ENCODE peak calls at places on chromosome 22, in five cellular contexts. Z is dermis microvascular lymphatic vessel endothelial cell, D is M059J, Y is AG10803, V is B cell. B is an unnamed sample.

GRCh38 chr22:39738746-39739145 is 154.8 kb downstream of the ENTHD1 start:
- DNase-seq in Z (no peak), D (no peak), Y (peak), V (no peak), B (no peak)

GRCh38 chr22:18044548-18045271 is 20.3 kb upstream of the MICAL3 start:
- DNase-seq in Z (no peak), D (no peak), Y (no peak), V (no peak), B (no peak)

GRCh38 chr22:30863161-30863833 is 105.3 kb downstream of the MORC2 start:
- DNase-seq in Z (no peak), D (no peak), Y (no peak), V (peak), B (no peak)

GRCh38 chr22:49243965-49244364 is 583.7 kb downstream of the BRD1 start:
- DNase-seq in Z (no peak), D (no peak), Y (no peak), V (no peak), B (no peak)

GRCh38 chr22:31192513-31192912 is 19.6 kb upstream of the LIMK2 start:
- DNase-seq in Z (no peak), D (no peak), Y (peak), V (no peak), B (no peak)

GRCh38 chr22:32244547-32244946 is 10.6 kb downstream of the SLC5A4 start:
- DNase-seq in Z (no peak), D (no peak), Y (no peak), V (no peak), B (no peak)

GRCh38 chr22:31217890-31218287 is 5.8 kb downstream of the LIMK2 start:
- DNase-seq in Z (peak), D (no peak), Y (no peak), V (no peak), B (no peak)

GRCh38 chr22:29207231-29207550 is 1.5 kb downstream of the EMID1 start:
- DNase-seq in Z (no peak), D (no peak), Y (no peak), V (no peak), B (no peak)

GRCh38 chr22:29359469-29359868 is 28.9 kb downstream of the AP1B1 start:
- DNase-seq in Z (peak), D (no peak), Y (peak), V (no peak), B (no peak)

GRCh38 chr22:50523806-50524663 is 1.4 kb downstream of the SCO2 start:
- DNase-seq in Z (no peak), D (no peak), Y (no peak), V (peak), B (no peak)

GRCh38 chr22:46119729-46120419 is 30.5 kb upstream of the PPARA start:
- DNase-seq in Z (no peak), D (peak), Y (peak), V (no peak), B (no peak)

GRCh38 chr22:45826520-45826919 is 150.4 kb downstream of the WNT7B start:
- DNase-seq in Z (no peak), D (no peak), Y (no peak), V (no peak), B (no peak)

GRCh38 chr22:49005557-49005956 is 822.1 kb downstream of the BRD1 start:
- DNase-seq in Z (no peak), D (no peak), Y (no peak), V (no peak), B (no peak)

GRCh38 chr22:37196539-37197450 is 8.7 kb upstream of the C1QTNF6 start:
- DNase-seq in Z (peak), D (peak), Y (peak), V (peak), B (no peak)

GRCh38 chr22:43158778-43159483 is 7.6 kb downstream of the TSPO start:
- DNase-seq in Z (no peak), D (no peak), Y (no peak), V (no peak), B (no peak)

GRCh38 chr22:22422629-22423112 is 85.9 kb downstream of the ZNF280B start:
- DNase-seq in Z (peak), D (peak), Y (peak), V (peak), B (peak)

GRCh38 chr22:19107730-19108074 is 14.5 kb downstream of the DGCR2 start:
- DNase-seq in Z (no peak), D (no peak), Y (no peak), V (no peak), B (no peak)

GRCh38 chr22:32531228-32531627 is 56.6 kb downstream of the FBXO7 start:
- DNase-seq in Z (no peak), D (peak), Y (peak), V (no peak), B (no peak)

GRCh38 chr22:19812910-19813309 is 41.8 kb downstream of the GNB1L start:
- DNase-seq in Z (no peak), D (no peak), Y (no peak), V (no peak), B (no peak)

GRCh38 chr22:27851974-27852713 is 50.6 kb upstream of the MN1 start:
- DNase-seq in Z (peak), D (no peak), Y (peak), V (no peak), B (no peak)

GRCh38 chr22:23402275-23403151 is 177.6 kb downstream of the IGLL1 start:
- DNase-seq in Z (peak), D (peak), Y (peak), V (peak), B (peak)

B was measured in GM06990.